ENCODE peak calls at places on chromosome 3, in eight cellular contexts. A is lung; C is CD8-positive, alpha-beta T cell; Z is colonic mucosa; M is right cardiac atrium; L is CD4-positive, alpha-beta memory T cell; J is CD8-positive, alpha-beta memory T cell; Y is Karpas-422. W is an unnamed sample. For H3K4me1, the result is how much of the 10 kb centered on the place peaks cover.

GRCh38 chr3:112774293-112774926 is 72.3 kb downstream of the CD200R1L start:
- DNase-seq in Z (no peak), L (no peak), A (no peak), Y (no peak), C (no peak), M (peak), J (no peak), W (no peak)

GRCh38 chr3:13544293-13544831 is 4.6 kb upstream of the FBLN2 start:
- DNase-seq in J (no peak), Y (no peak), L (peak), C (peak), Z (no peak), M (no peak), A (no peak), W (peak)

GRCh38 chr3:134487406-134487805 is 1.5 kb downstream of the CEP63 start:
- DNase-seq in Z (no peak), L (no peak), C (no peak), J (no peak), A (no peak), M (peak), Y (peak), W (no peak)

GRCh38 chr3:168123211-168124173 is 27.8 kb upstream of the GOLIM4 start:
- DNase-seq in Z (no peak), Y (no peak), A (no peak), L (no peak), C (no peak), J (no peak), M (no peak), W (no peak)

GRCh38 chr3:182713743-182714517 is 79.4 kb upstream of the ATP11B start:
- DNase-seq in J (no peak), C (no peak), Z (no peak), L (peak), M (no peak), Y (peak), A (no peak), W (no peak)

GRCh38 chr3:150467381-150467780 is 59.3 kb downstream of the TSC22D2 start:
- DNase-seq in M (no peak), Y (no peak), A (no peak), J (no peak), L (no peak), C (no peak), Z (no peak), W (no peak)

GRCh38 chr3:100110101-100110500 is 4.2 kb downstream of the FILIP1L start:
- DNase-seq in Y (no peak), C (no peak), A (no peak), J (no peak), M (no peak), Z (no peak), L (no peak), W (no peak)

GRCh38 chr3:17489139-17489538 is 253.3 kb downstream of the TBC1D5 start:
- DNase-seq in A (no peak), M (no peak), L (no peak), Y (no peak), J (no peak), C (no peak), Z (no peak), W (no peak)

GRCh38 chr3:66822059-66823009 is 175.8 kb upstream of the KBTBD8 start:
- DNase-seq in Y (peak), M (peak), L (peak), Z (peak), A (peak), C (peak), J (peak), W (peak)

GRCh38 chr3:46212101-46212500 is 4.0 kb upstream of the CCR1 start:
- DNase-seq in Y (no peak), M (no peak), C (no peak), A (no peak), J (no peak), Z (no peak), L (no peak), W (no peak)

GRCh38 chr3:65811917-65812316 is 226.8 kb downstream of the MAGI1 start:
- DNase-seq in C (no peak), L (no peak), Y (no peak), A (no peak), M (no peak), Z (no peak), J (no peak), W (no peak)

GRCh38 chr3:141255864-141256263 is 24.2 kb downstream of the PXYLP1 start:
- DNase-seq in Z (no peak), A (no peak), J (no peak), C (peak), Y (no peak), L (peak), M (no peak), W (peak)

GRCh38 chr3:36743821-36744220 is 20.5 kb downstream of the DCLK3 start:
- DNase-seq in M (no peak), J (no peak), Z (no peak), L (no peak), Y (no peak), C (no peak), A (no peak), W (no peak)

GRCh38 chr3:139846729-139847128 is 88.3 kb upstream of the CLSTN2 start:
- DNase-seq in Z (no peak), C (no peak), A (no peak), M (no peak), L (no peak), Y (no peak), J (no peak), W (no peak)

GRCh38 chr3:41792806-41793205 is 169.1 kb downstream of the ULK4 start:
- DNase-seq in M (no peak), A (no peak), J (no peak), C (no peak), L (no peak), Y (no peak), Z (no peak), W (no peak)

GRCh38 chr3:122577409-122578028 is at the start of gene PARP15:
- DNase-seq in M (peak), Y (peak), J (peak), C (peak), L (peak), A (no peak), Z (peak), W (peak)

GRCh38 chr3:169664034-169664820 is 715 bp upstream of the MECOM start:
- DNase-seq in L (no peak), M (peak), C (no peak), Z (no peak), J (no peak), Y (peak), A (no peak), W (no peak)

GRCh38 chr3:137191133-137191923 is 233.5 kb downstream of the IL20RB start:
- DNase-seq in Y (no peak), A (no peak), L (no peak), C (no peak), Z (no peak), M (peak), J (no peak), W (no peak)

GRCh38 chr3:62833538-62833937 is 41.7 kb downstream of the CADPS start:
- DNase-seq in M (no peak), Z (no peak), L (no peak), J (no peak), A (no peak), Y (peak), C (no peak), W (no peak)

GRCh38 chr3:144429719-144430121 is 458.1 kb downstream of the DIPK2A start:
- DNase-seq in C (no peak), L (no peak), M (no peak), J (no peak), Z (no peak), A (no peak), Y (no peak), W (no peak)

GRCh38 chr3:100260081-100260684 is 609 bp upstream of the TBC1D23 start:
- DNase-seq in A (peak), C (no peak), M (peak), L (peak), Z (peak), J (no peak), Y (no peak), W (no peak)

GRCh38 chr3:23676093-23676492 is 129.7 kb upstream of the UBE2E1 start:
- DNase-seq in Z (no peak), A (no peak), C (no peak), M (no peak), J (no peak), L (no peak), Y (no peak), W (no peak)

GRCh38 chr3:38438421-38438820 is 15.3 kb upstream of the ACVR2B start:
- DNase-seq in J (peak), C (peak), Y (no peak), A (no peak), M (no peak), Z (no peak), L (peak), W (peak)

GRCh38 chr3:187062526-187063177 is 76.6 kb downstream of the RPL39L start:
- DNase-seq in A (peak), Z (no peak), C (no peak), M (no peak), L (no peak), J (no peak), Y (no peak), W (no peak)

GRCh38 chr3:30747771-30748281 is 141.4 kb downstream of the TGFBR2 start:
- DNase-seq in Z (no peak), A (no peak), Y (no peak), M (no peak), L (no peak), J (no peak), C (no peak), W (no peak)

GRCh38 chr3:119589087-119589773 is 8.5 kb upstream of the PLA1A start:
- DNase-seq in A (no peak), L (no peak), M (no peak), Z (no peak), Y (no peak), C (no peak), J (no peak), W (no peak)

GRCh38 chr3:131107637-131108433 is 81.2 kb downstream of the NEK11 start:
- DNase-seq in A (no peak), C (no peak), Z (no peak), M (no peak), J (no peak), L (no peak), Y (no peak), W (no peak)

GRCh38 chr3:44712455-44713075 is at the start of gene ZNF502:
- DNase-seq in Y (no peak), C (peak), Z (peak), A (peak), L (peak), J (peak), M (peak), W (peak)

GRCh38 chr3:62811119-62811518 is 64.1 kb downstream of the CADPS start:
- DNase-seq in Y (no peak), C (no peak), L (no peak), M (no peak), A (no peak), J (no peak), Z (no peak), W (no peak)

DNA sequence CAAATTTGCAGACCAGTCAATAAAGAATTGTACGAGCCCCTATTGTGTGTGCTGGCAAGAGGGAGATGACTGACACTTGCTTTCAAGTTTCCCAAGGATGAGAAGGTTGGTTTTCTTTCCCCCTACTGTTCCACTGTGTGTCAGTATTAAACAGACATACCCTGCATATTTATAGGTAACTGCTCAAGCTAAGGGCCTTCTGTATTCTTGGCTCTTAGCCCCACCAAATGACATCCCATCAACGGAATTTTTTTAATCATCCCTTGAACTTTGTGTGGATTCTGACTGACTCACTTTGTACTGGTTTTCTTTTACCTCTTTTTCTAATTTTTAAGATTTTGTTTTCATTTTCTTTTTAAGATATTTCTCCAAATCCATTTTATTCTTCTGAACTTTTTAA is 60.6 kb upstream of the GYG1 start:
- DNase-seq in Z (no peak), J (no peak), L (no peak), C (no peak), M (no peak), A (no peak), Y (no peak), W (no peak)
- H3K4me1 ChIP-seq in Z (under half), J (under half), L (under half), C (under half), M (under half), A (under half), Y (under half), W (under half)

GRCh38 chr3:194203482-194204035 is 67.6 kb downstream of the HES1 start:
- DNase-seq in J (no peak), A (no peak), M (no peak), L (peak), C (no peak), Y (no peak), Z (no peak), W (no peak)

GRCh38 chr3:194205675-194206133 is 69.8 kb downstream of the HES1 start:
- DNase-seq in Y (peak), M (no peak), A (peak), Z (no peak), C (no peak), J (no peak), L (no peak), W (peak)

GRCh38 chr3:194204036-194204792 is 68.3 kb downstream of the HES1 start:
- DNase-seq in J (no peak), Y (no peak), L (no peak), C (no peak), A (no peak), M (peak), Z (no peak), W (peak)

GRCh38 chr3:194206375-194206774 is 70.4 kb downstream of the HES1 start:
- DNase-seq in Y (no peak), C (no peak), M (peak), Z (peak), J (no peak), L (no peak), A (peak), W (no peak)

GRCh38 chr3:194204793-194205065 is 68.8 kb downstream of the HES1 start:
- DNase-seq in A (no peak), C (no peak), J (no peak), M (no peak), L (no peak), Y (no peak), Z (no peak), W (no peak)
- H3K4me3 ChIP-seq in A (no peak), C (no peak), J (no peak), M (no peak), L (no peak), Y (no peak), Z (no peak), W (no peak)

GRCh38 chr3:53160335-53160659 is 712 bp upstream of the PRKCD start:
- DNase-seq in Y (no peak), L (no peak), Z (no peak), A (no peak), M (no peak), C (no peak), J (no peak), W (no peak)
- H3K4me1 ChIP-seq in Y (half or more), L (under half), Z (under half), A (under half), M (under half), C (under half), J (under half), W (under half)

GRCh38 chr3:71127463-71128243 is 455.9 kb downstream of the FOXP1 start:
- DNase-seq in Z (no peak), A (no peak), C (peak), Y (no peak), L (peak), M (no peak), J (no peak), W (peak)
- H3K4me3 ChIP-seq in Z (peak), A (no peak), C (peak), Y (no peak), L (peak), M (peak), J (peak), W (peak)

GRCh38 chr3:108103971-108104797 is 13.4 kb upstream of the CD47 start:
- DNase-seq in Z (no peak), C (no peak), A (no peak), Y (no peak), M (peak), L (no peak), J (no peak), W (no peak)
- H3K4me1 ChIP-seq in Z (under half), C (under half), A (under half), Y (under half), M (under half), L (under half), J (under half), W (under half)

GRCh38 chr3:185406127-185406620 is 43.2 kb downstream of the MAP3K13 start:
- DNase-seq in M (no peak), L (no peak), J (no peak), Y (no peak), A (no peak), C (no peak), Z (no peak), W (no peak)

GRCh38 chr3:185416513-185416912 is 53.6 kb downstream of the MAP3K13 start:
- DNase-seq in Z (no peak), A (no peak), L (no peak), Y (no peak), J (no peak), C (no peak), M (no peak), W (no peak)

GRCh38 chr3:185409957-185410356 is 47.0 kb downstream of the MAP3K13 start:
- DNase-seq in Z (no peak), M (no peak), A (no peak), Y (no peak), C (no peak), L (no peak), J (no peak), W (no peak)

GRCh38 chr3:185405664-185406063 is 42.7 kb downstream of the MAP3K13 start:
- DNase-seq in A (no peak), M (no peak), L (no peak), Z (no peak), C (no peak), Y (no peak), J (no peak), W (no peak)

GRCh38 chr3:185411133-185411532 is 48.2 kb downstream of the MAP3K13 start:
- DNase-seq in Z (no peak), Y (no peak), M (no peak), L (no peak), J (no peak), A (no peak), C (no peak), W (no peak)
- H3K4me3 ChIP-seq in Z (no peak), Y (no peak), M (no peak), L (no peak), J (no peak), A (no peak), C (no peak), W (no peak)

GRCh38 chr3:177519588-177519987 is 322.3 kb upstream of the TBL1XR1 start:
- DNase-seq in J (no peak), Y (no peak), Z (no peak), A (no peak), C (no peak), M (peak), L (no peak), W (no peak)

GRCh38 chr3:177516130-177517011 is 319.1 kb upstream of the TBL1XR1 start:
- DNase-seq in M (peak), L (no peak), C (no peak), A (no peak), J (no peak), Z (no peak), Y (no peak), W (no peak)

GRCh38 chr3:177517906-177518305 is 320.6 kb upstream of the TBL1XR1 start:
- DNase-seq in L (no peak), C (no peak), Z (no peak), J (no peak), Y (no peak), M (no peak), A (no peak), W (no peak)

GRCh38 chr3:177512945-177513671 is 315.8 kb upstream of the TBL1XR1 start:
- DNase-seq in J (no peak), A (no peak), Y (no peak), Z (no peak), C (no peak), L (no peak), M (no peak), W (no peak)

DNA sequence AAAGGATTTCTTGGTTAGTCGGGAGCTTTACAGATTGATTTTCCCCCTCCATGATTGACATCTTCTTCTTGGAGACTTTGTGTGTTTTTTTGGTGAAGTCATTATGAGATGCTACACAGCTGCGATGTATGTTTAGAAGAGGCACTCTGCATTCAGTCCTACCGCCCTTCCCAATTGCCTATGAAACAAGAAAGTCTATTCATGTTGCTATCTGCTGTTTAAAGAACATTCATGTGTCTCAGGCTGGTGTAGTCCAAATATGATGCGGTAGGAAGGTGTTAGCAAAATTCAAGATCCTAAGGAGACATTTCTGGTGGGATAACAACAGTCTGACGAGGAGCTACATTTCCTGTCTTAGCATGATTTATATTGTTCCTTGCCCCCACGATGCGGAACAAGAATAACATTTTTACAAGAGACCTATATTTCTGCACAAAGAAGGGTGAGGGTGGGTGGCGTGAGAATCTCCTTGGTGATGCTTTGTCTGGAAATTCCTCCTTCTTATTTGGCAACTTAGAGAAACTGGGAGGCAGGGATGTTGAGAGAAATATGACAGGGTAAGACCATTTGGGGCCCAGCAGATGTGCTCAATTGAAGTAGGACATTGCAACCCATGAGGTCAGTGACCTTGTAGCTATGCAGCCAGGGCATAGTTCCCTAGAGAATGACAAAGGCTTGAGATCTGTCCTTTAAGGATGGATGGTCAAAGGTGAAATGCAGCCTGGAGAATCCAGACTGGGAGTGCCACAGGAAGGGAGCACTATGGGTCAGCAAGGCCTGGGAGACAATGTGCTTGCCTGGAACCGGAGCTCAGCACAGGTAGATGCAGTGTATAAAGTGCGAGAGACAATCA is 317.3 kb upstream of the TBL1XR1 start:
- DNase-seq in Y (no peak), Z (no peak), L (no peak), M (no peak), A (no peak), J (no peak), C (no peak), W (no peak)
- H3K4me1 ChIP-seq in Y (under half), Z (under half), L (under half), M (under half), A (under half), J (under half), C (under half), W (under half)

DNA sequence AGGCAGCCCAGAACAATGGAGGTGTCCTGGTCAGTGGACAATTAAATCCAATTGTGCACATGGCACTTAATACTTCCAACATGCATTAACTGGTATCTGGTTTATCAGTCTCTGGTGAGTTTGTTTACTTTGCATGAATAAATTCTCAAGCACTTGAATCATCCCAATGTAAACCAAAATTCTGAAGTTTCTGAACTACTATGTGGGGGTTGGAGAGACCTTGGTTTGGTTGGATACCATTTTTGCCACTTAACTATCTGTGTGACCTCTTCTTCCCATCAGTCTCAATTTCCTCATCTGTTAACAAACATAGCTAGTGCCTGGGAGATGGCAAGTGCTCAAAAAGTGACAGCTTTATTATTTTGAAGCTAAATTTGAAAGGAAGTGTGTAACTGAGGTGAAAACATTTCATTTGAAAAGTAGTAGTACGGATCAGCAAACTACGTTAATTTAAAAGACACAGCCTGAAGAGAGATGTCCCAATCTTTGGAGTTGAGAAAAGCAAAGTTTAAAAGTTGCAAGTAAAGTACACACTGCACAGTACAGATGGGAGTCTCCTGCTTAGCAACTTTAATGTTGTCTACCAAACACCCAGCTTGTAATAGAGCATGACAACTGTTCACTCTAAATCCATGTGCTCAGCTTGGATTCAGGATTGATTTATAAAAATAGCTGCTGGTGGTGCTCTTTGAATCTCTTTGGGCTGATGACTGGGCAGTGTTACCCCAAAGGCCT is 70.7 kb upstream of the MAP4 start:
- DNase-seq in Y (peak), J (no peak), L (no peak), A (no peak), Z (no peak), C (no peak), M (no peak), W (no peak)
- H3K4me3 ChIP-seq in Y (peak), J (no peak), L (peak), A (peak), Z (peak), C (peak), M (peak), W (peak)

W was measured in naive thymus-derived CD4-positive, alpha-beta T cell.